ENCODE peak calls at places on chromosomes 7 and 10, in nine cellular contexts. K is IMR-90, I is H1, D is esophagus muscularis mucosa, J is HCT116, H is lower lobe of right lung, E is cardiac muscle cell, W is adrenal gland, L is heart left ventricle. C is an unnamed sample. For H3K4me1, the result is how much of the 10 kb centered on the place peaks cover.

GRCh38 chr7:100545636-100546128 is 6.7 kb downstream of the AGFG2 start:
- DNase-seq in I (no peak), W (peak), L (no peak), J (peak), D (no peak), E (peak), K (peak), H (no peak), C (peak)

GRCh38 chr7:128084896-128085608 is 53.8 kb upstream of the LRRC4 start:
- DNase-seq in I (no peak), H (no peak), L (peak), J (no peak), K (peak), W (peak), E (peak), D (no peak), C (peak)

GRCh38 chr10:9331583-9332008 is 1277.1 kb downstream of the GATA3 start:
- DNase-seq in L (no peak), K (peak), H (no peak), E (peak), D (no peak), W (no peak), I (no peak), J (peak), C (no peak)

GRCh38 chr10:68826764-68827591 is at the start of gene STOX1:
- DNase-seq in J (peak), E (peak), I (peak), L (peak), H (peak), K (peak), W (peak), D (no peak), C (peak)

GRCh38 chr7:107318523-107319160 is 149.8 kb downstream of the HBP1 start:
- DNase-seq in E (no peak), J (no peak), H (no peak), W (no peak), K (peak), L (no peak), D (no peak), I (no peak), C (no peak)

GRCh38 chr10:126977216-126977615 is 72.0 kb downstream of the DOCK1 start:
- DNase-seq in L (no peak), I (no peak), J (no peak), E (no peak), K (no peak), W (no peak), H (no peak), D (no peak), C (no peak)

GRCh38 chr7:17580141-17580540 is 281.7 kb downstream of the AHR start:
- DNase-seq in I (no peak), J (no peak), D (no peak), H (no peak), E (no peak), L (no peak), K (peak), W (peak), C (peak)

GRCh38 chr7:151089893-151090730 is 3.8 kb downstream of the AGAP3 start:
- DNase-seq in E (no peak), H (no peak), K (no peak), D (no peak), I (no peak), W (no peak), J (no peak), L (no peak), C (peak)

GRCh38 chr10:29643785-29644501 is 9.2 kb upstream of the SVIL start:
- DNase-seq in L (peak), W (no peak), D (no peak), K (peak), J (no peak), I (no peak), E (no peak), H (no peak), C (peak)

GRCh38 chr7:27994639-27995038 is 186.0 kb downstream of the JAZF1 start:
- DNase-seq in J (no peak), W (no peak), H (no peak), I (no peak), E (no peak), K (peak), D (no peak), L (no peak), C (no peak)

GRCh38 chr10:129161184-129161583 is 305.9 kb upstream of the MGMT start:
- DNase-seq in H (no peak), D (peak), J (no peak), E (no peak), K (peak), W (no peak), L (no peak), I (no peak), C (no peak)

GRCh38 chr10:22615819-22616499 is 98.4 kb downstream of the PIP4K2A start:
- DNase-seq in E (no peak), J (no peak), H (peak), D (no peak), I (no peak), L (no peak), W (peak), K (no peak), C (peak)

GRCh38 chr10:98446121-98446655 is 547 bp downstream of the HPS1 start:
- DNase-seq in K (peak), H (peak), D (peak), J (no peak), L (no peak), W (peak), E (peak), I (peak), C (peak)

GRCh38 chr7:130732980-130733865 is 784 bp downstream of the KLF14 start:
- DNase-seq in J (peak), W (peak), K (peak), I (peak), D (no peak), E (peak), H (peak), L (no peak), C (peak)

GRCh38 chr10:127278001-127278400 is 81.6 kb upstream of the INSYN2A start:
- DNase-seq in I (no peak), K (peak), H (no peak), W (no peak), J (no peak), E (no peak), L (no peak), D (no peak), C (no peak)

GRCh38 chr7:157436763-157437480 is 100.1 kb downstream of the DNAJB6 start:
- DNase-seq in D (no peak), H (peak), W (no peak), E (no peak), L (no peak), J (no peak), I (peak), K (no peak), C (no peak)

GRCh38 chr7:81150951-81151361 is 232.1 kb upstream of the SEMA3C start:
- DNase-seq in H (no peak), L (no peak), D (no peak), J (no peak), W (no peak), E (no peak), K (peak), I (no peak), C (no peak)

GRCh38 chr7:7703427-7703826 is 15.0 kb downstream of the RPA3 start:
- DNase-seq in D (no peak), H (no peak), L (no peak), K (no peak), E (no peak), W (no peak), J (no peak), I (no peak), C (no peak)

GRCh38 chr7:123154231-123154860 is 45.4 kb downstream of the SLC13A1 start:
- DNase-seq in E (peak), J (peak), D (peak), W (peak), I (peak), K (peak), L (peak), H (no peak), C (peak)

GRCh38 chr7:45578467-45578866 is 4.3 kb downstream of the ADCY1 start:
- DNase-seq in D (no peak), I (no peak), K (no peak), H (no peak), L (no peak), W (no peak), E (no peak), J (no peak), C (no peak)

GRCh38 chr7:40676220-40676619 is 541.4 kb downstream of the SUGCT start:
- DNase-seq in I (no peak), E (no peak), K (no peak), D (no peak), H (no peak), L (no peak), W (no peak), J (no peak), C (no peak)

GRCh38 chr10:23081891-23082290 is 13.5 kb upstream of the MSRB2 start:
- DNase-seq in I (no peak), J (peak), W (no peak), K (peak), E (no peak), L (no peak), D (no peak), H (no peak), C (no peak)

GRCh38 chr10:4303045-4303444 is 518.0 kb upstream of the KLF6 start:
- DNase-seq in E (no peak), D (peak), J (no peak), I (no peak), H (no peak), K (peak), L (no peak), W (no peak), C (no peak)

GRCh38 chr7:27917774-27918314 is 177.9 kb downstream of the TAX1BP1 start:
- DNase-seq in L (no peak), J (no peak), E (no peak), W (no peak), H (no peak), I (no peak), D (no peak), K (peak), C (no peak)

GRCh38 chr7:75905785-75906604 is 9.0 kb upstream of the POR start:
- DNase-seq in D (no peak), K (peak), H (peak), J (no peak), I (peak), L (peak), E (no peak), W (peak), C (peak)

GRCh38 chr10:30553018-30553624 is 76.4 kb downstream of the LYZL2 start:
- DNase-seq in W (peak), J (no peak), L (no peak), E (no peak), I (peak), K (no peak), H (no peak), D (no peak), C (no peak)

GRCh38 chr7:48337012-48337621 is 165.9 kb downstream of the ABCA13 start:
- DNase-seq in E (peak), H (no peak), J (no peak), L (no peak), D (no peak), K (peak), I (no peak), W (peak), C (no peak)

GRCh38 chr10:45183174-45183573 is 132.2 kb downstream of the OR13A1 start:
- DNase-seq in J (no peak), I (no peak), L (no peak), H (no peak), W (no peak), K (no peak), E (no peak), D (no peak), C (no peak)

GRCh38 chr7:141012696-141013344 is 1.9 kb downstream of the MRPS33 start:
- DNase-seq in J (no peak), H (no peak), W (no peak), L (no peak), K (peak), E (no peak), D (no peak), I (no peak), C (no peak)

GRCh38 chr10:18571780-18572179 is 79.6 kb downstream of the NSUN6 start:
- DNase-seq in H (no peak), J (no peak), I (no peak), L (no peak), E (no peak), W (no peak), D (no peak), K (no peak), C (no peak)

GRCh38 chr7:26547156-26547555 is 255.5 kb downstream of the SNX10 start:
- DNase-seq in D (no peak), J (no peak), I (no peak), E (no peak), K (no peak), L (no peak), H (no peak), W (no peak), C (no peak)

GRCh38 chr10:100568937-100569336 is 33.2 kb downstream of the HIF1AN start:
- DNase-seq in E (no peak), K (no peak), J (no peak), D (no peak), I (no peak), L (no peak), H (no peak), W (no peak), C (no peak)

GRCh38 chr10:7787150-7787856 is 490 bp downstream of the KIN start:
- DNase-seq in L (no peak), I (no peak), K (peak), E (no peak), J (no peak), W (peak), H (no peak), D (no peak), C (no peak)
- H3K27ac ChIP-seq in L (peak), I (peak), K (peak), E (peak), J (peak), W (peak), H (peak), D (peak), C (peak)

GRCh38 chr10:71966046-71967004 is 2.1 kb downstream of the CHST3 start:
- DNase-seq in K (peak), E (no peak), L (no peak), W (no peak), D (no peak), I (no peak), H (no peak), J (no peak), C (no peak)
- H3K4me1 ChIP-seq in K (under half), E (under half), L (half or more), W (half or more), D (half or more), I (under half), H (under half), J (under half), C (half or more)

DNA sequence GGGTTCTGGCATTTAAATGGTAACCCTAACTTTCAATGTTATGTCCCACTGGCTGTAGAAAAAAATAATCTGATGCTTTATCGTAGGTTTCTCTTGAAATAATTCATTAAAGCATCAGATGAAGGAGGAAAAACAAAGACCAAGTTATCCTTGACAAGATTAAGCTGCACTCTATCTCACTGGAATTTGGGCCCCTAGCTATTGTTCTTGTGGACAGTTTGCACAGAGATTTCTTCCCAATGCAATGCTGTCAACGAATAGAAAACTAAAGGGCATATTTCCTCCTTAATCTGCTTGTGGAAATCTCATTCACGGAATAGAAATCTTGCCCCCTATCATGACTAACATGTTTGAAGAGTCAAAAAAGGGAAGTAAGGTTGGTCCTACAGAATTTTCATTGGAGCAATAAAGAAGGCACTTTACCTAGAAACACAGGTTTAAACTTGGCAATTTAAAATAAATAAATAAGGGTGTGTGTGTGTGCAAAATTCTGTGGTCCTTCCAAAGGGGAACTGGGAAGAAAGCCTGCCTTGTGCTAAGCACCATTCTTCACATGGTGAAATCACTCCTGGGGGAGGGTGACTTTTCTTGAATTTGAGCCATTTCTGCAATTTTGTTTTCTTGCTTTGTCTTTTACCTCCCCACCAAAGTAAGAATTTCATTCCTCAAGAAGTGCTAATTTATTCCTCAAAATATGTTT is 242.8 kb downstream of the GLI3 start:
- DNase-seq in E (no peak), I (no peak), D (no peak), L (no peak), K (no peak), H (no peak), J (no peak), W (no peak), C (no peak)
- TF ChIP-seq CTCF in E (no peak), I (no peak), D (no peak), L (no peak), K (no peak), H (no peak), J (no peak), W (no peak), C (no peak)

GRCh38 chr10:132308588-132309451 is 1.1 kb upstream of the STK32C start:
- DNase-seq in I (peak), J (no peak), E (peak), D (no peak), W (peak), H (peak), K (no peak), L (peak), C (peak)
- H3K27ac ChIP-seq in I (no peak), J (no peak), E (no peak), D (peak), W (peak), H (peak), K (no peak), L (peak), C (peak)

C was measured in body of pancreas.